ENCODE peak calls at places on chromosomes 5 and 9, in six cellular contexts. Q is fibroblast of pulmonary artery, N is heart left ventricle, U is DND-41, Z is dorsolateral prefrontal cortex, F is GM13977. V is an unnamed sample.

GRCh38 chr9:74887041-74887980 is at the start of gene TRPM6:
- DNase-seq in Q (peak; percentile 81), N (peak; percentile 87), U (no peak), Z (no peak), F (peak; percentile 21), V (peak; percentile 74)

GRCh38 chr5:154366353-154366752 is 79.4 kb upstream of the SAP30L start:
- DNase-seq in Q (peak; percentile 83), N (no peak), U (no peak), Z (no peak), F (no peak), V (no peak)

GRCh38 chr9:129570450-129571297 is 50.2 kb downstream of the C9orf50 start:
- DNase-seq in Q (peak; percentile 80), N (peak; percentile 57), U (peak; percentile 11), Z (no peak), F (no peak), V (no peak)

GRCh38 chr5:138611295-138612220 is 36.4 kb upstream of the HSPA9 start:
- DNase-seq in Q (peak; percentile 45), N (no peak), U (no peak), Z (peak; percentile 52), F (no peak), V (peak; percentile 56)

GRCh38 chr9:35907732-35908483 is 1.4 kb upstream of the SPAAR start:
- DNase-seq in Q (peak; percentile 94), N (peak; percentile 83), U (no peak), Z (no peak), F (no peak), V (no peak)

GRCh38 chr9:135513351-135513846 is 7.8 kb upstream of the LCN1 start:
- DNase-seq in Q (no peak), N (no peak), U (no peak), Z (no peak), F (peak; percentile 4), V (no peak)

GRCh38 chr5:142601432-142601831 is 84.5 kb downstream of the FGF1 start:
- DNase-seq in Q (no peak), N (no peak), U (peak; percentile 12), Z (no peak), F (no peak), V (no peak)

GRCh38 chr5:14258840-14259239 is 115.7 kb downstream of the TRIO start:
- DNase-seq in Q (no peak), N (no peak), U (no peak), Z (no peak), F (no peak), V (peak; percentile 50)

GRCh38 chr5:35029333-35029732 is 18.4 kb downstream of the AGXT2 start:
- DNase-seq in Q (peak; percentile 73), N (no peak), U (no peak), Z (no peak), F (no peak), V (no peak)

GRCh38 chr5:154771383-154771901 is 16.3 kb downstream of the LARP1 start:
- DNase-seq in Q (peak; percentile 83), N (peak; percentile 42), U (no peak), Z (no peak), F (no peak), V (peak; percentile 42)

GRCh38 chr9:136617746-136618577 is 44.8 kb upstream of the EGFL7 start:
- DNase-seq in Q (no peak), N (no peak), U (no peak), Z (no peak), F (peak; percentile 74), V (no peak)

GRCh38 chr5:133905494-133905893 is 62.9 kb downstream of the C5orf15 start:
- DNase-seq in Q (no peak), N (no peak), U (no peak), Z (no peak), F (no peak), V (no peak)

GRCh38 chr9:18390393-18390792 is 83.6 kb upstream of the ADAMTSL1 start:
- DNase-seq in Q (peak; percentile 51), N (no peak), U (no peak), Z (no peak), F (no peak), V (no peak)

GRCh38 chr5:138656916-138657315 is 81.7 kb upstream of the HSPA9 start:
- DNase-seq in Q (no peak), N (no peak), U (no peak), Z (no peak), F (no peak), V (no peak)

GRCh38 chr5:137075163-137075970 is 423.8 kb downstream of the SPOCK1 start:
- DNase-seq in Q (peak; percentile 42), N (peak; percentile 44), U (peak; percentile 54), Z (no peak), F (peak; percentile 56), V (peak; percentile 85)

GRCh38 chr9:84129529-84129928 is 148.9 kb downstream of the RMI1 start:
- DNase-seq in Q (no peak), N (no peak), U (no peak), Z (no peak), F (no peak), V (no peak)

GRCh38 chr5:149795360-149795759 is 65.2 kb downstream of the PPARGC1B start:
- DNase-seq in Q (no peak), N (no peak), U (no peak), Z (no peak), F (no peak), V (no peak)

GRCh38 chr5:149797897-149798296 is 67.8 kb downstream of the PPARGC1B start:
- DNase-seq in Q (no peak), N (no peak), U (no peak), Z (no peak), F (no peak), V (no peak)

GRCh38 chr5:149794338-149795023 is 64.4 kb downstream of the PPARGC1B start:
- DNase-seq in Q (no peak), N (peak; percentile 65), U (no peak), Z (peak; percentile 55), F (no peak), V (no peak)

GRCh38 chr5:149796836-149797235 is 66.7 kb downstream of the PPARGC1B start:
- DNase-seq in Q (no peak), N (no peak), U (no peak), Z (no peak), F (no peak), V (no peak)

DNA sequence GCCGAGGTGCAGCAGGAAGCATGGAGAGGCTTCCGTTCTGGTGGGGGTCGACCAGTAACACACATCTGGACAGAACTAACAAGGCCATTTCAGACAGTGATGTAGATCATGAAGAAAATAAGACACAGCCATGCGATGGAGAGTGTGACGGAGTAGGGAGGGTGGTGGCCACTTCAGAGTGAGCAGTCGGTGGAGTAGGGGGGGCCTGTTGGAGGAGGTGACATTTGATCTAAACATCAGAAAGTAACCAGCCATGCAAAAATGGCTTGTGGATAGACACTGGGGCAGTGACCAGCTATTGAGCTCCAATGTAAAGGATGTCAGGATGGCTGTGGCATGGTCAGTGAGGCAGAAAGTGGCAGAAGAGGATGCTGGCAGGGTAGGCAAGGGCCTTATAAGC is 65.9 kb downstream of the PPARGC1B start:
- DNase-seq in Q (no peak), N (no peak), U (no peak), Z (no peak), F (no peak), V (no peak)
- TF ChIP-seq CTCF in Q (no peak), N (no peak), U (no peak), Z (no peak), F (no peak), V (no peak)

GRCh38 chr9:133423216-133423615 is 1.0 kb downstream of the ADAMTS13 start:
- DNase-seq in Q (no peak), N (no peak), U (no peak), Z (no peak), F (no peak), V (no peak)

GRCh38 chr9:133420392-133420827 is 1.8 kb upstream of the ADAMTS13 start:
- DNase-seq in Q (no peak), N (no peak), U (no peak), Z (no peak), F (peak; percentile 90), V (no peak)

GRCh38 chr9:133424187-133424586 is 2.0 kb downstream of the ADAMTS13 start:
- DNase-seq in Q (no peak), N (no peak), U (no peak), Z (no peak), F (no peak), V (no peak)

GRCh38 chr9:133419005-133419404 is 1.2 kb upstream of the REXO4 start:
- DNase-seq in Q (no peak), N (no peak), U (no peak), Z (no peak), F (no peak), V (no peak)

GRCh38 chr9:133421615-133422542 is at the start of gene ADAMTS13:
- DNase-seq in Q (no peak), N (no peak), U (no peak), Z (no peak), F (peak; percentile 80), V (no peak)
- TF ChIP-seq CTCF in Q (no peak), N (no peak), U (peak; percentile 25), Z (no peak), F (peak; percentile 12), V (no peak)

GRCh38 chr5:146767534-146767933 is 111.0 kb downstream of the PPP2R2B start:
- DNase-seq in Q (no peak), N (no peak), U (no peak), Z (no peak), F (no peak), V (no peak)

GRCh38 chr5:146778261-146778660 is 100.3 kb downstream of the PPP2R2B start:
- DNase-seq in Q (no peak), N (no peak), U (no peak), Z (no peak), F (no peak), V (no peak)

GRCh38 chr5:146770546-146770945 is 108.0 kb downstream of the PPP2R2B start:
- DNase-seq in Q (no peak), N (no peak), U (no peak), Z (no peak), F (no peak), V (no peak)

GRCh38 chr5:146772881-146773440 is 105.6 kb downstream of the PPP2R2B start:
- DNase-seq in Q (no peak), N (no peak), U (no peak), Z (no peak), F (no peak), V (no peak)
- TF ChIP-seq CTCF in Q (no peak), N (no peak), U (no peak), Z (no peak), F (no peak), V (no peak)

GRCh38 chr5:21919417-21920022 is 933.6 kb downstream of the CDH12 start:
- DNase-seq in Q (peak; percentile 63), N (no peak), U (no peak), Z (no peak), F (peak; percentile 40), V (peak; percentile 34)
- TF ChIP-seq CTCF in Q (peak; percentile 68), N (peak; percentile 39), U (peak; percentile 68), Z (peak; percentile 76), F (peak; percentile 66), V (peak; percentile 73)

V was measured in glutamatergic neuron.